ENCODE peak calls at places on chromosomes 16 and 17, in five cellular contexts. One of them, this sample, is unnamed.

GRCh38 chr16:67865318-67865717 is 7.5 kb upstream of the EDC4 start:
- DNase-seq in iris pigment epithelial cell: peak; percentile 28
- DNase-seq in activated gamma-delta T cell treated with Interleukin-2 at 50 U/mL for 16 hours: no peak
- DNase-seq in Caco-2: peak; percentile 72
- DNase-seq in GM10248: no peak
- DNase-seq in this sample: no peak

GRCh38 chr17:3771140-3771539 is 29.8 kb downstream of the ITGAE start:
- DNase-seq in activated gamma-delta T cell treated with Interleukin-2 at 50 U/mL for 16 hours: peak; percentile 36
- DNase-seq in GM10248: peak; percentile 5
- DNase-seq in iris pigment epithelial cell: no peak
- DNase-seq in Caco-2: no peak
- DNase-seq in this sample: no peak

GRCh38 chr17:2693561-2694380 is 17.8 kb downstream of the CLUH start:
- DNase-seq in GM10248: peak; percentile 18
- DNase-seq in iris pigment epithelial cell: no peak
- DNase-seq in Caco-2: no peak
- DNase-seq in activated gamma-delta T cell treated with Interleukin-2 at 50 U/mL for 16 hours: no peak
- DNase-seq in this sample: no peak

GRCh38 chr16:87231295-87231694 is 85.9 kb downstream of the C16orf95 start:
- DNase-seq in activated gamma-delta T cell treated with Interleukin-2 at 50 U/mL for 16 hours: no peak
- DNase-seq in iris pigment epithelial cell: no peak
- DNase-seq in Caco-2: no peak
- DNase-seq in GM10248: no peak
- DNase-seq in this sample: no peak

GRCh38 chr17:80065478-80066170 is 29.2 kb downstream of the CCDC40 start:
- DNase-seq in activated gamma-delta T cell treated with Interleukin-2 at 50 U/mL for 16 hours: no peak
- DNase-seq in GM10248: no peak
- DNase-seq in iris pigment epithelial cell: no peak
- DNase-seq in Caco-2: no peak
- DNase-seq in this sample: no peak

GRCh38 chr16:11016993-11017392 is 72.6 kb downstream of the CLEC16A start:
- DNase-seq in GM10248: no peak
- DNase-seq in Caco-2: no peak
- DNase-seq in iris pigment epithelial cell: peak; percentile 81
- DNase-seq in activated gamma-delta T cell treated with Interleukin-2 at 50 U/mL for 16 hours: peak; percentile 63
- DNase-seq in this sample: no peak

GRCh38 chr17:37025847-37026533 is 77.2 kb downstream of the AATF start:
- DNase-seq in activated gamma-delta T cell treated with Interleukin-2 at 50 U/mL for 16 hours: no peak
- DNase-seq in iris pigment epithelial cell: no peak
- DNase-seq in Caco-2: no peak
- DNase-seq in GM10248: peak; percentile 56
- DNase-seq in this sample: no peak

GRCh38 chr16:67264866-67265265 is 14.5 kb upstream of the PLEKHG4 start:
- DNase-seq in GM10248: no peak
- DNase-seq in iris pigment epithelial cell: no peak
- DNase-seq in Caco-2: no peak
- DNase-seq in activated gamma-delta T cell treated with Interleukin-2 at 50 U/mL for 16 hours: no peak
- DNase-seq in this sample: no peak

GRCh38 chr17:67027031-67027628 is 17.2 kb upstream of the CACNG1 start:
- DNase-seq in Caco-2: no peak
- DNase-seq in activated gamma-delta T cell treated with Interleukin-2 at 50 U/mL for 16 hours: no peak
- DNase-seq in iris pigment epithelial cell: peak; percentile 21
- DNase-seq in GM10248: no peak
- DNase-seq in this sample: no peak

GRCh38 chr17:67160791-67161190 is 84.2 kb downstream of the HELZ start:
- DNase-seq in activated gamma-delta T cell treated with Interleukin-2 at 50 U/mL for 16 hours: no peak
- DNase-seq in Caco-2: no peak
- DNase-seq in GM10248: no peak
- DNase-seq in iris pigment epithelial cell: no peak
- DNase-seq in this sample: no peak

GRCh38 chr17:28047806-28048205 is 5.3 kb downstream of the NLK start:
- DNase-seq in activated gamma-delta T cell treated with Interleukin-2 at 50 U/mL for 16 hours: no peak
- DNase-seq in Caco-2: no peak
- DNase-seq in GM10248: no peak
- DNase-seq in iris pigment epithelial cell: no peak
- DNase-seq in this sample: no peak

GRCh38 chr16:70523621-70524405 is at the start of gene SF3B3:
- DNase-seq in GM10248: peak; percentile 74
- DNase-seq in activated gamma-delta T cell treated with Interleukin-2 at 50 U/mL for 16 hours: peak; percentile 65
- DNase-seq in Caco-2: peak; percentile 80
- DNase-seq in iris pigment epithelial cell: peak; percentile 27
- DNase-seq in this sample: no peak

GRCh38 chr17:65783845-65784334 is 222.4 kb upstream of the AXIN2 start:
- DNase-seq in activated gamma-delta T cell treated with Interleukin-2 at 50 U/mL for 16 hours: no peak
- DNase-seq in Caco-2: no peak
- DNase-seq in GM10248: no peak
- DNase-seq in iris pigment epithelial cell: peak; percentile 93
- DNase-seq in this sample: no peak

GRCh38 chr17:78708510-78708973 is 73.5 kb downstream of the CYTH1 start:
- DNase-seq in Caco-2: peak; percentile 79
- DNase-seq in GM10248: peak; percentile 54
- DNase-seq in activated gamma-delta T cell treated with Interleukin-2 at 50 U/mL for 16 hours: peak; percentile 50
- DNase-seq in iris pigment epithelial cell: peak; percentile 83
- DNase-seq in this sample: no peak

GRCh38 chr16:10886739-10887269 is 9.8 kb downstream of the CIITA start:
- DNase-seq in Caco-2: no peak
- DNase-seq in GM10248: no peak
- DNase-seq in activated gamma-delta T cell treated with Interleukin-2 at 50 U/mL for 16 hours: no peak
- DNase-seq in iris pigment epithelial cell: no peak
- DNase-seq in this sample: no peak

GRCh38 chr17:15321556-15322250 is 19.7 kb downstream of the TEKT3 start:
- DNase-seq in Caco-2: no peak
- DNase-seq in iris pigment epithelial cell: peak; percentile 71
- DNase-seq in GM10248: no peak
- DNase-seq in activated gamma-delta T cell treated with Interleukin-2 at 50 U/mL for 16 hours: no peak
- DNase-seq in this sample: no peak

GRCh38 chr16:82899731-82900454 is 273.1 kb downstream of the CDH13 start:
- DNase-seq in Caco-2: no peak
- DNase-seq in GM10248: no peak
- DNase-seq in iris pigment epithelial cell: no peak
- DNase-seq in activated gamma-delta T cell treated with Interleukin-2 at 50 U/mL for 16 hours: no peak
- DNase-seq in this sample: no peak

This sample was measured in cortex of kidney.